ENCODE peak calls at places on chromosome 19, in four cellular contexts. One of them, this sample, is unnamed.

GRCh38 chr19:51593969-51594773 is 23.1 kb downstream of the ZNF175 start:
- DNase-seq in SHP77 treated with DMSO at 0.1 percent for 48 hours: peak
- DNase-seq in NCI-H1092: peak
- DNase-seq in HT-29: peak
- DNase-seq in this sample: peak

GRCh38 chr19:45113628-45114027 is 20.6 kb downstream of the PPP1R37 start:
- DNase-seq in SHP77 treated with DMSO at 0.1 percent for 48 hours: peak
- DNase-seq in NCI-H1092: peak
- DNase-seq in HT-29: peak
- DNase-seq in this sample: peak

GRCh38 chr19:40282920-40283319 is 2.2 kb downstream of the AKT2 start:
- DNase-seq in SHP77 treated with DMSO at 0.1 percent for 48 hours: no peak
- DNase-seq in NCI-H1092: no peak
- DNase-seq in HT-29: no peak
- DNase-seq in this sample: peak

GRCh38 chr19:3644351-3645066 is 17.9 kb upstream of the CACTIN start:
- DNase-seq in SHP77 treated with DMSO at 0.1 percent for 48 hours: no peak
- DNase-seq in NCI-H1092: no peak
- DNase-seq in HT-29: no peak
- DNase-seq in this sample: peak

GRCh38 chr19:43625918-43626579 is 6.6 kb upstream of the ZNF428 start:
- DNase-seq in SHP77 treated with DMSO at 0.1 percent for 48 hours: no peak
- DNase-seq in NCI-H1092: no peak
- DNase-seq in HT-29: peak
- DNase-seq in this sample: no peak

GRCh38 chr19:28961772-28962500 is 251.0 kb downstream of the UQCRFS1 start:
- DNase-seq in SHP77 treated with DMSO at 0.1 percent for 48 hours: no peak
- DNase-seq in NCI-H1092: no peak
- DNase-seq in HT-29: no peak
- DNase-seq in this sample: no peak

GRCh38 chr19:1183543-1184172 is 9.6 kb upstream of the SBNO2 start:
- DNase-seq in SHP77 treated with DMSO at 0.1 percent for 48 hours: no peak
- DNase-seq in NCI-H1092: no peak
- DNase-seq in HT-29: peak
- DNase-seq in this sample: no peak

GRCh38 chr19:12801466-12802266 is at the start of the genes PRDX2 and THSD8:
- DNase-seq in SHP77 treated with DMSO at 0.1 percent for 48 hours: peak
- DNase-seq in NCI-H1092: peak
- DNase-seq in HT-29: peak
- DNase-seq in this sample: peak

GRCh38 chr19:3586124-3586626 is 897 bp downstream of the GIPC3 start:
- DNase-seq in SHP77 treated with DMSO at 0.1 percent for 48 hours: no peak
- DNase-seq in NCI-H1092: no peak
- DNase-seq in HT-29: no peak
- DNase-seq in this sample: no peak

GRCh38 chr19:31099470-31100190 is 249.6 kb downstream of the TSHZ3 start:
- DNase-seq in SHP77 treated with DMSO at 0.1 percent for 48 hours: no peak
- DNase-seq in NCI-H1092: no peak
- DNase-seq in HT-29: no peak
- DNase-seq in this sample: no peak

GRCh38 chr19:6126335-6126974 is 9.0 kb upstream of the ACSBG2 start:
- DNase-seq in SHP77 treated with DMSO at 0.1 percent for 48 hours: peak
- DNase-seq in NCI-H1092: peak
- DNase-seq in HT-29: peak
- DNase-seq in this sample: no peak

GRCh38 chr19:4052114-4052992 is 14.3 kb downstream of the ZBTB7A start:
- DNase-seq in SHP77 treated with DMSO at 0.1 percent for 48 hours: no peak
- DNase-seq in NCI-H1092: no peak
- DNase-seq in HT-29: peak
- DNase-seq in this sample: peak

This sample was measured in right cardiac atrium.